ENCODE peak calls at places on chromosomes 7 and 10, in six cellular contexts. One of them, this sample, is unnamed.

GRCh38 chr10:119931873-119932272 is 39.3 kb downstream of the SEC23IP start:
- DNase-seq in HCT116: no peak
- DNase-seq in H9: no peak
- DNase-seq in IMR-90: no peak
- DNase-seq in substantia nigra: no peak
- DNase-seq in transverse colon: no peak
- DNase-seq in this sample: no peak

GRCh38 chr10:35451103-35452016 is 115.1 kb downstream of the CCNY start:
- DNase-seq in HCT116: no peak
- DNase-seq in H9: no peak
- DNase-seq in IMR-90: peak; percentile 63
- DNase-seq in substantia nigra: no peak
- DNase-seq in transverse colon: no peak
- DNase-seq in this sample: peak; percentile 57

GRCh38 chr7:106757846-106758245 is 96.9 kb upstream of the CCDC71L start:
- DNase-seq in HCT116: no peak
- DNase-seq in H9: no peak
- DNase-seq in IMR-90: peak; percentile 64
- DNase-seq in substantia nigra: no peak
- DNase-seq in transverse colon: peak; percentile 38
- DNase-seq in this sample: no peak

GRCh38 chr7:106865130-106866115 is at the start of gene PIK3CG:
- DNase-seq in HCT116: no peak
- DNase-seq in H9: no peak
- DNase-seq in IMR-90: no peak
- DNase-seq in substantia nigra: no peak
- DNase-seq in transverse colon: no peak
- DNase-seq in this sample: peak; percentile 87

GRCh38 chr10:69492746-69493462 is 41.6 kb downstream of the TSPAN15 start:
- DNase-seq in HCT116: no peak
- DNase-seq in H9: no peak
- DNase-seq in IMR-90: no peak
- DNase-seq in substantia nigra: no peak
- DNase-seq in transverse colon: no peak
- DNase-seq in this sample: no peak

GRCh38 chr10:114691442-114691941 is 33.4 kb upstream of the ABLIM1 start:
- DNase-seq in HCT116: no peak
- DNase-seq in H9: no peak
- DNase-seq in IMR-90: peak; percentile 80
- DNase-seq in substantia nigra: no peak
- DNase-seq in transverse colon: no peak
- DNase-seq in this sample: no peak

GRCh38 chr10:31604141-31604540 is 285.1 kb downstream of the ZEB1 start:
- DNase-seq in HCT116: no peak
- DNase-seq in H9: no peak
- DNase-seq in IMR-90: peak; percentile 41
- DNase-seq in substantia nigra: no peak
- DNase-seq in transverse colon: no peak
- DNase-seq in this sample: no peak

GRCh38 chr10:3720228-3721019 is 64.6 kb downstream of the KLF6 start:
- DNase-seq in HCT116: no peak
- DNase-seq in H9: no peak
- DNase-seq in IMR-90: peak; percentile 88
- DNase-seq in substantia nigra: peak; percentile 38
- DNase-seq in transverse colon: peak; percentile 23
- DNase-seq in this sample: no peak

GRCh38 chr7:30879139-30880089 is 32.2 kb upstream of the AQP1 start:
- DNase-seq in HCT116: no peak
- DNase-seq in H9: peak; percentile 50
- DNase-seq in IMR-90: no peak
- DNase-seq in substantia nigra: no peak
- DNase-seq in transverse colon: no peak
- DNase-seq in this sample: no peak

GRCh38 chr7:150755473-150756099 is 18.4 kb downstream of the GIMAP5 start:
- DNase-seq in HCT116: no peak
- DNase-seq in H9: no peak
- DNase-seq in IMR-90: no peak
- DNase-seq in substantia nigra: no peak
- DNase-seq in transverse colon: no peak
- DNase-seq in this sample: no peak

GRCh38 chr7:137658194-137658900 is 188.4 kb downstream of the DGKI start:
- DNase-seq in HCT116: no peak
- DNase-seq in H9: no peak
- DNase-seq in IMR-90: no peak
- DNase-seq in substantia nigra: no peak
- DNase-seq in transverse colon: no peak
- DNase-seq in this sample: no peak

GRCh38 chr10:44198780-44199097 is 186.2 kb downstream of the CXCL12 start:
- DNase-seq in HCT116: no peak
- DNase-seq in H9: no peak
- DNase-seq in IMR-90: no peak
- DNase-seq in substantia nigra: no peak
- DNase-seq in transverse colon: no peak
- DNase-seq in this sample: no peak

GRCh38 chr7:69871213-69871885 is 273.1 kb downstream of the AUTS2 start:
- DNase-seq in HCT116: no peak
- DNase-seq in H9: no peak
- DNase-seq in IMR-90: peak; percentile 36
- DNase-seq in substantia nigra: no peak
- DNase-seq in transverse colon: no peak
- DNase-seq in this sample: no peak

GRCh38 chr10:46239247-46239646 is 47.5 kb upstream of the ANTXRL start:
- DNase-seq in HCT116: no peak
- DNase-seq in H9: no peak
- DNase-seq in IMR-90: no peak
- DNase-seq in substantia nigra: no peak
- DNase-seq in transverse colon: no peak
- DNase-seq in this sample: no peak

GRCh38 chr10:1274746-1275544 is 218.8 kb downstream of the WDR37 start:
- DNase-seq in HCT116: no peak
- DNase-seq in H9: no peak
- DNase-seq in IMR-90: no peak
- DNase-seq in substantia nigra: no peak
- DNase-seq in transverse colon: no peak
- DNase-seq in this sample: no peak

GRCh38 chr10:1272079-1272478 is 215.9 kb downstream of the WDR37 start:
- DNase-seq in HCT116: no peak
- DNase-seq in H9: no peak
- DNase-seq in IMR-90: no peak
- DNase-seq in substantia nigra: no peak
- DNase-seq in transverse colon: no peak
- DNase-seq in this sample: no peak

GRCh38 chr10:1272762-1273161 is 216.6 kb downstream of the WDR37 start:
- DNase-seq in HCT116: no peak
- DNase-seq in H9: no peak
- DNase-seq in IMR-90: no peak
- DNase-seq in substantia nigra: no peak
- DNase-seq in transverse colon: no peak
- DNase-seq in this sample: no peak

GRCh38 chr10:1273372-1274097 is 217.3 kb downstream of the WDR37 start:
- DNase-seq in HCT116: no peak
- DNase-seq in H9: no peak
- DNase-seq in IMR-90: no peak
- DNase-seq in substantia nigra: no peak
- DNase-seq in transverse colon: no peak
- DNase-seq in this sample: no peak

DNA sequence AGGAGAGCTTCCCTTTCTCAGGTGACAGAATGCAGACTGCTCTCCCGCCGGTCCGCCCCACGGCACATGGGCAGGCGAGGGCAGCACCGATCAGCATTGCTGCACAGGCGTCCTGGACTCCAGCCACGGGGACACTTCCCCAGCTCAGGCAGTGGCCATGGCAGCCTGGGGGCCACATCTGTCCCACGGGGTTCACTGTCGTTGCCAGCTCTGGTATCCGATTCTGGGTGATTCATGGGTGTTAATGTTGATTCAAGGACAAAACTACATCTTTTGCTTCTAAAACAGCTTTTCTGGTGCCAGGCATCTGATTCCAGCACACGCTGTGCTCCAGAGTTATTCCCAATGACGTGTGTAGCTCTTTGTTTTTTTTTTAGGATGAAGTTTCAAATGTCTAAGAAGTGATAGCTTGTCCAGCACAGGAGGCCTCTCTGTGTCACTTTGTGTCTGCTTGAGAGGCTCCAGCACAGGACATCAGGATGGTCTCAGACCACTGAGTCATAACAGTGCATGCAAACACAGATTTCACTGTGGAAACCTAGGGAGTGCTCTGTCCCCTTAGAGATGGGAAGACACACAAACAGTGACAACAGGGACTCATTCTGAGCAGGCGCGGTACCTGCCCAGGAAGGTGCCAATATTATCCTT is 218.0 kb downstream of the WDR37 start:
- DNase-seq in HCT116: no peak
- DNase-seq in H9: no peak
- DNase-seq in IMR-90: no peak
- DNase-seq in substantia nigra: peak; percentile 15
- DNase-seq in transverse colon: no peak
- DNase-seq in this sample: no peak
- H3K27ac ChIP-seq in HCT116: no peak overlapping the region
- H3K27ac ChIP-seq in H9: no peak overlapping the region
- H3K27ac ChIP-seq in IMR-90: no peak overlapping the region
- H3K27ac ChIP-seq in substantia nigra: no peak overlapping the region
- H3K27ac ChIP-seq in transverse colon: no peak overlapping the region
- H3K27ac ChIP-seq in this sample: no peak overlapping the region

GRCh38 chr7:75596727-75597614 is 104.9 kb downstream of the SPDYE5 start:
- DNase-seq in HCT116: no peak
- DNase-seq in H9: no peak
- DNase-seq in IMR-90: peak; percentile 53
- DNase-seq in substantia nigra: no peak
- DNase-seq in transverse colon: no peak
- DNase-seq in this sample: no peak
- H3K27ac ChIP-seq in HCT116: peak overlapping the region; percentile 22
- H3K27ac ChIP-seq in H9: no peak overlapping the region
- H3K27ac ChIP-seq in IMR-90: no peak overlapping the region
- H3K27ac ChIP-seq in substantia nigra: peak overlapping the region; percentile 95
- H3K27ac ChIP-seq in transverse colon: no peak overlapping the region
- H3K27ac ChIP-seq in this sample: no peak overlapping the region

GRCh38 chr7:81285142-81285871 is 366.5 kb upstream of the SEMA3C start:
- DNase-seq in HCT116: peak; percentile 6
- DNase-seq in H9: no peak
- DNase-seq in IMR-90: peak; percentile 87
- DNase-seq in substantia nigra: no peak
- DNase-seq in transverse colon: no peak
- DNase-seq in this sample: no peak
- H3K27ac ChIP-seq in HCT116: peak overlapping the region; percentile 58
- H3K27ac ChIP-seq in H9: no peak overlapping the region
- H3K27ac ChIP-seq in IMR-90: no peak overlapping the region
- H3K27ac ChIP-seq in substantia nigra: no peak overlapping the region
- H3K27ac ChIP-seq in transverse colon: no peak overlapping the region
- H3K27ac ChIP-seq in this sample: no peak overlapping the region

DNA sequence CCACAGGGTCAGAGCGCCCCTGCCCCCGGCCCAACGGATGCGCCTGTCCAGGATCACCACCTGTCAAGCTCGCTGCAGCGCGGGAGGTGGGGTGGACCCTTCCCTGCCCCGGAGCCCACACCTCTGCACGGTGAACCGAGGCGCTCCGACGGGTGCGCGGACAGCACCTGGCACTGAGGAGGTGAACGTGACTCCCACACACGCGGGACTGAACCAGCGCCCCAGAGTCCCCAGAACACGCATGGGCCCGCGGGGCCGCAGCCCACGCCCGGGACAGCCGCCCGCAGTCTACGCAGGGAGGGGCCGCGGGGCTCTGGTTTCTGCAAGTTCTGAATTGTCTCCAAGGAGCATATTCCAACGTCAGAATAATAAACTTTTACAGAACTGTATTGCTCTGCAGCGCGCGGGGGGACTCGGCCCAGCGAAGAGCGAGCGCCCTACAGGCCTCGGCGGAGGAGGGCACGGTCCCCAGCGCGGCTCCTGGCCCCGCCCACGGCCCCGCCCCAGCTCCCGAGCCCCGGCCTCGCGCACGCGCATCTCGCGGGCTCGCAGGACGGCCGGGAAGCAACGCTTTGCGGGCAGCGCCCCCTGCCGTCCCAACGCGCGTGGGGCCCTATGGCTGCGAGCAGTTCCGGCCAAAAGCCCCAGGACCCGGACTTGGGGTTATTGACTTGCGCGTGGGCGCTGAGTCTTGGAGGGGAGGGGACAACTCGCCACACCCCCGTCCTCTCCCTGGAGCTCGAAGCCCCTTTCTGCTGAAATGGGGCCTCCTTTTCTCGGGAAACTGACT is 29.7 kb downstream of the OAT start:
- DNase-seq in HCT116: peak; percentile 72
- DNase-seq in H9: peak; percentile 88
- DNase-seq in IMR-90: peak; percentile 71
- DNase-seq in substantia nigra: peak; percentile 86
- DNase-seq in transverse colon: peak; percentile 94
- DNase-seq in this sample: peak; percentile 90
- H3K27ac ChIP-seq in HCT116: peak overlapping the region; percentile 15
- H3K27ac ChIP-seq in H9: no peak overlapping the region
- H3K27ac ChIP-seq in IMR-90: no peak overlapping the region
- H3K27ac ChIP-seq in substantia nigra: peak overlapping the region; percentile 51
- H3K27ac ChIP-seq in transverse colon: peak overlapping the region; percentile 17
- H3K27ac ChIP-seq in this sample: no peak overlapping the region

GRCh38 chr7:1463685-1464223 is 4.5 kb upstream of the MICALL2 start:
- DNase-seq in HCT116: no peak
- DNase-seq in H9: no peak
- DNase-seq in IMR-90: no peak
- DNase-seq in substantia nigra: no peak
- DNase-seq in transverse colon: peak; percentile 37
- DNase-seq in this sample: no peak

GRCh38 chr7:1459930-1460756 is 873 bp upstream of the MICALL2 start:
- DNase-seq in HCT116: no peak
- DNase-seq in H9: peak; percentile 51
- DNase-seq in IMR-90: no peak
- DNase-seq in substantia nigra: no peak
- DNase-seq in transverse colon: peak; percentile 51
- DNase-seq in this sample: no peak

GRCh38 chr7:1460757-1461639 is 1.7 kb upstream of the MICALL2 start:
- DNase-seq in HCT116: no peak
- DNase-seq in H9: no peak
- DNase-seq in IMR-90: peak; percentile 34
- DNase-seq in substantia nigra: no peak
- DNase-seq in transverse colon: peak; percentile 81
- DNase-seq in this sample: no peak

GRCh38 chr7:1459512-1459892 is 232 bp upstream of the MICALL2 start:
- DNase-seq in HCT116: peak; percentile 95
- DNase-seq in H9: peak; percentile 99
- DNase-seq in IMR-90: peak; percentile 97
- DNase-seq in substantia nigra: peak; percentile 100
- DNase-seq in transverse colon: peak; percentile 100
- DNase-seq in this sample: peak; percentile 98

DNA sequence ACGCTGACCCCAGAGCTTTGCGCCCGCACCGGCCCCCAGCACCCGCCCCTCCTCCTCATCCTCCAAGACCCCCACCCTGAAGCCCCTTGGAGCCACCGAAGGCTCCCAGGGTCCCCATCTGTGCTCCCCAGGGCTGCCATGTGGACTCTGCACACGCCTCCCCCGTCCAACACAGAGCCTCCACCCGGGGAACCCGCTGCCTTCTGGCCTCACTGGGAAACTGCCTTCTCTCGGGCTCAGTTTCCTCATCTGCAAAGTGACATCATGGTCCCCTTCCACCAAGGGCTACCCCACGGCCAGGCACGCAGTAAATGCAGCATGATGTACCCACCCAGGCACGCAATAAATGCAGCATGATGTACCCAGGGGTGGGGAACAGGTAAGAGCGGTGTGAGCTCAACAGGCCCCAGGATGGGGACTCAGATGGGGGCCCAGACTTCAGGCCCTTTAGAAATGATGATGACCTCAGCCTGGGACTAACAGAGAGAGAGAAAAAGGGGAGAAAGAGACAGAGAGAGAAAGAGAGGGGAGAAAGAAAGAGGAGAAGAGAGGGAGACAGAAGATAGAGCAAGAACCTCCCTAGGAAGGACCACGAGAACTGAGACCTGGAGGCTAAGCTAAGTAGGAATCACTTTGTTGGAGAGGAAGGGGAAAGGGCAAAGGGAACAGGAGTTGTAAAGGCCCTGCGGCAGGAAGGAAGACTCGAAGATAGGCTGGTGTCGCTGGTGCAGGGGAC is 2.5 kb upstream of the MICALL2 start:
- DNase-seq in HCT116: no peak
- DNase-seq in H9: no peak
- DNase-seq in IMR-90: no peak
- DNase-seq in substantia nigra: no peak
- DNase-seq in transverse colon: no peak
- DNase-seq in this sample: no peak
- H3K27ac ChIP-seq in HCT116: peak overlapping the region; percentile 83
- H3K27ac ChIP-seq in H9: no peak overlapping the region
- H3K27ac ChIP-seq in IMR-90: no peak overlapping the region
- H3K27ac ChIP-seq in substantia nigra: no peak overlapping the region
- H3K27ac ChIP-seq in transverse colon: peak overlapping the region; percentile 90
- H3K27ac ChIP-seq in this sample: no peak overlapping the region

This sample was measured in OCI-LY7.